ENCODE peak calls at places on chromosomes 4 and X, in four cellular contexts. One of them, this sample, is unnamed.

GRCh38 chr4:2940267-2941137 is 22.7 kb downstream of the NOP14 start:
- DNase-seq in IMR-90: no peak
- DNase-seq in NCI-H2081: no peak
- DNase-seq in NCI-H1105: no peak
- DNase-seq in this sample: no peak

GRCh38 chr4:22021116-22021515 is 72.5 kb upstream of the KCNIP4 start:
- DNase-seq in IMR-90: no peak
- DNase-seq in NCI-H2081: no peak
- DNase-seq in NCI-H1105: no peak
- DNase-seq in this sample: no peak

GRCh38 chr4:146450524-146450923 is 71.2 kb downstream of the SLC10A7 start:
- DNase-seq in IMR-90: peak
- DNase-seq in NCI-H2081: no peak
- DNase-seq in NCI-H1105: no peak
- DNase-seq in this sample: no peak

GRCh38 chrX:38882894-38883620 is 81.8 kb downstream of the MID1IP1 start:
- DNase-seq in IMR-90: peak
- DNase-seq in NCI-H2081: no peak
- DNase-seq in NCI-H1105: no peak
- DNase-seq in this sample: no peak

GRCh38 chr4:185134176-185134869 is 8.7 kb upstream of the SLC25A4 start:
- DNase-seq in IMR-90: peak
- DNase-seq in NCI-H2081: peak
- DNase-seq in NCI-H1105: no peak
- DNase-seq in this sample: no peak

GRCh38 chr4:23166919-23167318 is 474.2 kb downstream of the GBA3 start:
- DNase-seq in IMR-90: no peak
- DNase-seq in NCI-H2081: no peak
- DNase-seq in NCI-H1105: no peak
- DNase-seq in this sample: no peak

GRCh38 chr4:132227349-132228165 is 921.5 kb upstream of the PCDH10 start:
- DNase-seq in IMR-90: peak
- DNase-seq in NCI-H2081: no peak
- DNase-seq in NCI-H1105: no peak
- DNase-seq in this sample: no peak

GRCh38 chrX:40920351-40920750 is 164.9 kb upstream of the USP9X start:
- DNase-seq in IMR-90: no peak
- DNase-seq in NCI-H2081: no peak
- DNase-seq in NCI-H1105: no peak
- DNase-seq in this sample: no peak

This sample was measured in NCI-H774.